ENCODE peak calls at places on chromosomes 16 and 17, in five cellular contexts. S, W, R, E and D are unnamed samples. For H4K20me1, the result is how much of the 10 kb centered on the place peaks cover.

GRCh38 chr17:48603959-48604769 is 622 bp downstream of the HOXB6 start:
- DNase-seq in S (no peak), W (peak), R (no peak), E (no peak), D (peak)

GRCh38 chr17:83097831-83098230 is 18.4 kb downstream of the METRNL start:
- DNase-seq in S (no peak), W (no peak), R (no peak), E (no peak), D (no peak)

GRCh38 chr16:23148513-23149266 is 562 bp downstream of the USP31 start:
- DNase-seq in S (peak), W (peak), R (peak), E (no peak), D (peak)

GRCh38 chr16:11126389-11127072 is 129.5 kb downstream of the SOCS1 start:
- DNase-seq in S (no peak), W (no peak), R (no peak), E (no peak), D (no peak)

GRCh38 chr16:49859139-49859947 is 3.4 kb upstream of the ZNF423 start:
- DNase-seq in S (no peak), W (peak), R (no peak), E (no peak), D (peak)

GRCh38 chr16:88810166-88810867 is 1.4 kb downstream of the APRT start:
- DNase-seq in S (no peak), W (no peak), R (no peak), E (no peak), D (no peak)

GRCh38 chr17:9258115-9259020 is 237.1 kb downstream of the NTN1 start:
- DNase-seq in S (no peak), W (no peak), R (peak), E (no peak), D (no peak)

GRCh38 chr16:56108724-56109123 is 82.6 kb upstream of the GNAO1 start:
- DNase-seq in S (no peak), W (no peak), R (no peak), E (no peak), D (no peak)

GRCh38 chr16:78743556-78743955 is 644.1 kb downstream of the WWOX start:
- DNase-seq in S (no peak), W (no peak), R (no peak), E (no peak), D (no peak)

GRCh38 chr17:70804161-70804560 is 634.8 kb downstream of the KCNJ2 start:
- DNase-seq in S (no peak), W (no peak), R (no peak), E (no peak), D (no peak)

GRCh38 chr16:14364386-14365199 is 265.5 kb downstream of the PARN start:
- DNase-seq in S (no peak), W (peak), R (peak), E (no peak), D (peak)

GRCh38 chr17:57471941-57472368 is 215.6 kb downstream of the MSI2 start:
- DNase-seq in S (no peak), W (no peak), R (no peak), E (no peak), D (peak)

GRCh38 chr16:90046971-90047713 is 27.9 kb upstream of the DBNDD1 start:
- DNase-seq in S (peak), W (peak), R (peak), E (no peak), D (peak)

GRCh38 chr17:50161023-50161910 is 4.5 kb upstream of the SGCA start:
- DNase-seq in S (peak), W (peak), R (peak), E (peak), D (peak)

GRCh38 chr17:61639818-61640217 is 48.8 kb upstream of the NACA2 start:
- DNase-seq in S (no peak), W (no peak), R (no peak), E (no peak), D (no peak)

GRCh38 chr16:48291303-48291702 is 44.0 kb upstream of the ABCC11 start:
- DNase-seq in S (no peak), W (no peak), R (no peak), E (no peak), D (no peak)

GRCh38 chr17:46732133-46732532 is 86.4 kb downstream of the WNT3 start:
- DNase-seq in S (no peak), W (no peak), R (no peak), E (no peak), D (peak)

GRCh38 chr17:57632294-57632693 is 112.8 kb downstream of the CCDC182 start:
- DNase-seq in S (no peak), W (no peak), R (no peak), E (no peak), D (no peak)

GRCh38 chr16:19512297-19512696 is 9.6 kb downstream of the GDE1 start:
- DNase-seq in S (no peak), W (no peak), R (no peak), E (no peak), D (no peak)

GRCh38 chr16:78505544-78506371 is 406.3 kb downstream of the WWOX start:
- DNase-seq in S (peak), W (no peak), R (peak), E (no peak), D (peak)

GRCh38 chr16:17228048-17228707 is 242.6 kb downstream of the XYLT1 start:
- DNase-seq in S (no peak), W (peak), R (no peak), E (no peak), D (no peak)

GRCh38 chr17:74569392-74570003 is 2.2 kb upstream of the CD300H start:
- DNase-seq in S (no peak), W (no peak), R (no peak), E (no peak), D (peak)

GRCh38 chr17:6162216-6162615 is 92.0 kb downstream of the WSCD1 start:
- DNase-seq in S (peak), W (no peak), R (no peak), E (no peak), D (peak)

GRCh38 chr17:3993493-3994220 is 29.4 kb upstream of the ATP2A3 start:
- DNase-seq in S (no peak), W (no peak), R (no peak), E (peak), D (no peak)

GRCh38 chr17:82065638-82066303 is at the start of gene DUS1L:
- DNase-seq in S (peak), W (peak), R (no peak), E (no peak), D (peak)

GRCh38 chr16:88928405-88929375 is 48.3 kb downstream of the CBFA2T3 start:
- DNase-seq in S (no peak), W (no peak), R (peak), E (no peak), D (no peak)

GRCh38 chr16:22109258-22109898 is 17.0 kb downstream of the VWA3A start:
- DNase-seq in S (no peak), W (no peak), R (no peak), E (no peak), D (no peak)

GRCh38 chr16:11370084-11370931 is 25.0 kb downstream of the RMI2 start:
- DNase-seq in S (no peak), W (no peak), R (peak), E (peak), D (no peak)

GRCh38 chr17:50950002-50950877 is 84.1 kb upstream of the TOB1 start:
- DNase-seq in S (peak), W (peak), R (peak), E (no peak), D (peak)

GRCh38 chr16:10923146-10923649 is 19.1 kb downstream of the DEXI start:
- DNase-seq in S (no peak), W (no peak), R (peak), E (no peak), D (peak)

GRCh38 chr16:19113577-19114358 is at the start of gene ITPRIPL2:
- DNase-seq in S (peak), W (peak), R (peak), E (no peak), D (peak)

GRCh38 chr17:4504188-4504587 is 5.5 kb downstream of the SPNS2 start:
- DNase-seq in S (no peak), W (no peak), R (no peak), E (no peak), D (no peak)

GRCh38 chr16:582614-583331 is 7.1 kb upstream of the RAB40C start:
- DNase-seq in S (peak), W (no peak), R (no peak), E (no peak), D (peak)

GRCh38 chr17:42623732-42624596 is 14.5 kb downstream of the TUBG1 start:
- DNase-seq in S (no peak), W (peak), R (no peak), E (no peak), D (no peak)

GRCh38 chr17:42613699-42614295 is 4.3 kb downstream of the TUBG1 start:
- DNase-seq in S (no peak), W (no peak), R (no peak), E (no peak), D (no peak)

GRCh38 chr17:42612013-42612412 is 2.5 kb downstream of the TUBG1 start:
- DNase-seq in S (no peak), W (no peak), R (no peak), E (no peak), D (no peak)

GRCh38 chr17:42618442-42619150 is 9.1 kb downstream of the TUBG1 start:
- DNase-seq in S (peak), W (peak), R (peak), E (peak), D (peak)

DNA sequence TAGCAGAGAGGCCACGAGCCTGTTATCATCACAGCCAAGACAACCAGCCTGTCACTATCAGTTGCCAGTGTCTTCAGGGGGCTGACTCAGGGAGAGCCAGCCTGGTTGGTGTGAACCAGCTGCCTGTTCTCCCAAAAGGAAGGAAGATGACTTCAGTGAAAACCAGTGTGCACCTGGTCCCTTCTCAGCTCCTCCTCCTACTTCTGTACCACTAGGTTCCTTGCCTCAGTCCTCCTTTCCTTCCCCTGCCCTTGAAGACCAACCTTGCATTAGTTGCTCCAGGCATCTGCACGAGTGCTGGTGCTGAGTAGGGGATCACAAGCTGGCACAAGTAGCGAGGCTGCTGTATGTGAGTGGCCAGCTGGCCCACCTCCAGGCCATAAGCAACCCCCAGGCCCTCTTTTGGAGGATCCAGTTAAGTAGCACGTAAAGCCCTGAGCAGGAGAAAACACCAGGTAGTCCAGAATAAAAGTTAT is 8.5 kb downstream of the TUBG1 start:
- DNase-seq in S (peak), W (peak), R (no peak), E (peak), D (no peak)
- TF ChIP-seq CREB1 in S (no peak), W (no peak), R (no peak), E (no peak), D (no peak)

GRCh38 chr16:25010542-25010941 is 4.6 kb downstream of the ARHGAP17 start:
- DNase-seq in S (no peak), W (no peak), R (no peak), E (no peak), D (no peak)

GRCh38 chr16:25006504-25007055 is 8.6 kb downstream of the ARHGAP17 start:
- DNase-seq in S (no peak), W (no peak), R (peak), E (no peak), D (no peak)

GRCh38 chr16:25009822-25010221 is 5.3 kb downstream of the ARHGAP17 start:
- DNase-seq in S (no peak), W (no peak), R (no peak), E (no peak), D (no peak)

GRCh38 chr16:25007284-25007984 is 7.7 kb downstream of the ARHGAP17 start:
- DNase-seq in S (no peak), W (no peak), R (no peak), E (no peak), D (no peak)

DNA sequence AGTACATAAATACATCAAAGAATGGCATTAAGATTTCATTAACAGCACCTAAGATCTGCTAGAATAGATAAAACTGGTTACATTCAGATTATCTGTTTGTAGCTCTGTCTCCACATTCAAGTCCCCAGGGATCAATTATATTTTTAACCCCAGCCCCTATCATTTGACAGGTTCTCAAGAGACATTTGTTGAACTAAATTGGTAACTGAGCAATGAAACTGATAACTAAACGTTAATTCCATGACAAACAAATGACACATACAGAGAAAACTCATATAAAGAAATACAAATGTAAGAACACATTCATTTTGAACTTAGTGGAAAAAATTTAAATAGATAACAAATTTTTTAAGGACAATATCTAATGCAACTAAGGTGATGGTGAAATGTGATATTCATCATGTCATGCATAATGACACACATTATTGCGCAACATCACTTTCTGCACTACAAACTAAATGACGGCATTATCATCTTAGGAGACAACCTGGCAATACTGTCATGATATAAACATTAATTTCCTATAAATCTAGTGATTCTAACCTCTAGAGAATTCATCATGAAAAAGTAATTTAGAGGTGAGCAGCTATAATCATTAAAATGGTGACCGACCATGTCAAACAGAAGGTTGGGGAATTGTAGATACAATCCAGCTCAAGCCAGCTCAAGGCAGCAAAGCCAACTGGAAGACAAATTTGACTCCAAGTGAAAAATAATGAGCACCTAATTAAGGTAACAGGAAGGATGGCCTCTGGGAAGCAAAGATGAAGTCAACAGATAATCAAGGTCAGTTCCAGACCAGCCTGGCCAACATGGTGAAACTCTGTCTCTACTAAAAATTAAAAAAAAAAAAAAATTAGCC is 9.5 kb downstream of the ARHGAP17 start:
- DNase-seq in S (no peak), W (no peak), R (no peak), E (no peak), D (no peak)
- H4K20me1 ChIP-seq in S (under half), W (under half), R (under half), E (under half), D (under half)

GRCh38 chr16:58024673-58025350 is 742 bp upstream of the MMP15 start:
- DNase-seq in S (peak), W (peak), R (peak), E (no peak), D (peak)
- TF ChIP-seq EZH2 in S (no peak), W (no peak), R (no peak), E (no peak), D (no peak)

GRCh38 chr17:67386965-67387551 is 10.0 kb downstream of the PITPNC1 start:
- DNase-seq in S (peak), W (peak), R (peak), E (no peak), D (peak)

GRCh38 chr17:67390006-67390645 is 13.0 kb downstream of the PITPNC1 start:
- DNase-seq in S (no peak), W (no peak), R (no peak), E (no peak), D (no peak)

GRCh38 chr17:67381925-67382257 is 4.8 kb downstream of the PITPNC1 start:
- DNase-seq in S (no peak), W (no peak), R (no peak), E (no peak), D (no peak)

GRCh38 chr17:67388986-67389385 is 11.9 kb downstream of the PITPNC1 start:
- DNase-seq in S (no peak), W (no peak), R (no peak), E (no peak), D (no peak)

DNA sequence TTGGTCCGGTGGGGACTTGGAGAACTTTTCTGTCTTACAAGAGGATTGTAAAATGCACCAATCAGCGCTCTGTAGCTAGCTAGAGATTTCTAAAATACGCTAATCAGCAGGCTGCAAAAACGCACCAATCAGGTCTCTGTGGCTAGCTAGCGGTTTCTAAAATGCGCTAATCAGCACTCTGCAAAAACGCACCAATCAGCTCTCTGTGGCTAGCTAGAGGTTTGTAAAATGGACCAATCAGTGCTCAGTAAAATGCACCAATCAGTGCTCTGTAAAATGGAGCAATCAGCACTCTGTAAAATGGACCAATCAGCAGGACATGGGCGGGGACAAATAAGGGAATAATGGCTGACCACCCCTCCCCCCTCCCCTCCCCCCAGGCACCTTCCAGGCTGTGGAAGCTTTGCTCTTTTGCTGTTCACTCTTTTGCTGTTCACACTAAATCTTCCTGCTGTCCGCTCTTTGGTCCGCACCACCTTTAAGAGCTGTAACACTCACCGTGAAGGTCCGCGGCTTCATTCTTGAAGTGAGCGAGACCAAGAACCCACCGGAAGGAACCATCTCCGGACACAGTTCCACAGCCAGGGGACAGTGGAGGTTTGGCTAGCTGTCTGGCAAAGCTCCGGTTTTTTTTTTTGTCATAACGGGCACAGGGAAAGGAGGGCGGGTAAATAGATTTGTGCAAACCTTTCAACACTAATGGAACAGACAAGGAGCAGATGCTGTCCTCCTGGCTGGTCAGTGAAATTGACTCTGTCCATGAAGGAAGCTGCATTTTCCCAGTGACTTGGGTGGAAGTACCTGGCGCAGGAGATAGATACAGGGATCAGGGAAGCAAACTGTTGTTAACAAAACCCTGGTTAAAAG is 8.3 kb downstream of the PITPNC1 start:
- DNase-seq in S (no peak), W (no peak), R (no peak), E (no peak), D (peak)
- TF ChIP-seq CREB1 in S (no peak), W (no peak), R (no peak), E (no peak), D (no peak)